ENCODE peak calls at places on chromosomes 5 and 9, in six cellular contexts. R is transverse colon, H is tibial nerve, Y is sigmoid colon, E is gastrocnemius medialis, D is breast epithelium. Q is an unnamed sample.

GRCh38 chr5:150411245-150411979 is 1.3 kb downstream of the CD74 start:
- DNase-seq in R (peak), H (peak), Y (no peak), E (no peak), D (no peak), Q (no peak)

GRCh38 chr5:32038537-32038936 is 135.6 kb downstream of the GOLPH3 start:
- DNase-seq in R (no peak), H (no peak), Y (no peak), E (no peak), D (no peak), Q (no peak)

GRCh38 chr9:111992523-111992922 is 95.9 kb downstream of the UGCG start:
- DNase-seq in R (no peak), H (no peak), Y (no peak), E (no peak), D (no peak), Q (peak)

GRCh38 chr9:100377015-100377414 is 24.3 kb upstream of the TEX10 start:
- DNase-seq in R (no peak), H (no peak), Y (no peak), E (no peak), D (no peak), Q (no peak)

GRCh38 chr9:27005491-27005890 is at the start of gene LRRC19:
- DNase-seq in R (no peak), H (no peak), Y (no peak), E (no peak), D (no peak), Q (no peak)

GRCh38 chr5:32249668-32250067 is 63.1 kb downstream of the MTMR12 start:
- DNase-seq in R (no peak), H (no peak), Y (no peak), E (no peak), D (no peak), Q (no peak)

GRCh38 chr5:17024686-17025180 is 88.6 kb upstream of the MYO10 start:
- DNase-seq in R (no peak), H (no peak), Y (no peak), E (no peak), D (no peak), Q (peak)

GRCh38 chr9:110142253-110142652 is 65.7 kb downstream of the C9orf152 start:
- DNase-seq in R (no peak), H (no peak), Y (no peak), E (no peak), D (no peak), Q (no peak)

GRCh38 chr5:150181035-150181434 is 8.8 kb upstream of the SLC6A7 start:
- DNase-seq in R (peak), H (no peak), Y (no peak), E (no peak), D (no peak), Q (no peak)

GRCh38 chr9:6897831-6898230 is 140.1 kb downstream of the KDM4C start:
- DNase-seq in R (peak), H (no peak), Y (no peak), E (no peak), D (no peak), Q (no peak)

GRCh38 chr5:172890659-172891058 is 56.6 kb downstream of the ERGIC1 start:
- DNase-seq in R (no peak), H (no peak), Y (no peak), E (no peak), D (no peak), Q (no peak)

GRCh38 chr9:70419546-70420266 is 5.2 kb upstream of the KLF9 start:
- DNase-seq in R (peak), H (peak), Y (peak), E (peak), D (peak), Q (peak)

GRCh38 chr9:74036549-74037231 is 460.4 kb upstream of the RORB start:
- DNase-seq in R (no peak), H (no peak), Y (no peak), E (no peak), D (no peak), Q (no peak)

GRCh38 chr9:31519011-31519410 is 865.4 kb upstream of the ACO1 start:
- DNase-seq in R (no peak), H (no peak), Y (no peak), E (no peak), D (no peak), Q (no peak)

GRCh38 chr5:126449751-126450271 is 26.6 kb downstream of the GRAMD2B start:
- DNase-seq in R (no peak), H (no peak), Y (no peak), E (no peak), D (no peak), Q (peak)

GRCh38 chr5:43638556-43638955 is 35.6 kb downstream of the NNT start:
- DNase-seq in R (no peak), H (no peak), Y (no peak), E (no peak), D (no peak), Q (no peak)

GRCh38 chr9:16131269-16131668 is 578.4 kb downstream of the CCDC171 start:
- DNase-seq in R (no peak), H (no peak), Y (no peak), E (no peak), D (no peak), Q (peak)

GRCh38 chr9:96871176-96871575 is 16.9 kb upstream of the ZNF782 start:
- DNase-seq in R (no peak), H (no peak), Y (no peak), E (no peak), D (no peak), Q (no peak)

GRCh38 chr5:32217886-32218396 is 43.8 kb upstream of the GOLPH3 start:
- DNase-seq in R (peak), H (no peak), Y (peak), E (peak), D (no peak), Q (peak)

GRCh38 chr9:69412741-69413150 is 87.7 kb downstream of the ENTREP1 start:
- DNase-seq in R (peak), H (no peak), Y (peak), E (peak), D (no peak), Q (peak)

GRCh38 chr9:12908910-12909309 is 134.1 kb downstream of the LURAP1L start:
- DNase-seq in R (no peak), H (no peak), Y (no peak), E (no peak), D (no peak), Q (peak)

GRCh38 chr5:2223303-2223702 is 340.6 kb upstream of the IRX4 start:
- DNase-seq in R (no peak), H (no peak), Y (no peak), E (no peak), D (no peak), Q (no peak)

GRCh38 chr9:133557581-133557980 is 23.1 kb downstream of the ADAMTSL2 start:
- DNase-seq in R (no peak), H (no peak), Y (no peak), E (no peak), D (no peak), Q (no peak)

GRCh38 chr5:14153071-14153864 is 10.1 kb downstream of the TRIO start:
- DNase-seq in R (no peak), H (no peak), Y (no peak), E (no peak), D (no peak), Q (no peak)

GRCh38 chr5:14155730-14156129 is 12.6 kb downstream of the TRIO start:
- DNase-seq in R (no peak), H (no peak), Y (no peak), E (no peak), D (no peak), Q (no peak)

GRCh38 chr5:14155075-14155474 is 11.9 kb downstream of the TRIO start:
- DNase-seq in R (no peak), H (no peak), Y (no peak), E (no peak), D (no peak), Q (no peak)

GRCh38 chr5:14156611-14157493 is 13.7 kb downstream of the TRIO start:
- DNase-seq in R (no peak), H (no peak), Y (no peak), E (no peak), D (no peak), Q (peak)

GRCh38 chr5:14153932-14154646 is 10.9 kb downstream of the TRIO start:
- DNase-seq in R (peak), H (no peak), Y (peak), E (peak), D (peak), Q (peak)
- H3K27ac ChIP-seq in R (peak), H (peak), Y (peak), E (peak), D (peak), Q (peak)

GRCh38 chr9:136231478-136232297 is 13.9 kb downstream of the QSOX2 start:
- DNase-seq in R (no peak), H (no peak), Y (no peak), E (no peak), D (no peak), Q (no peak)

GRCh38 chr9:136230773-136231172 is 14.8 kb downstream of the QSOX2 start:
- DNase-seq in R (no peak), H (no peak), Y (no peak), E (no peak), D (no peak), Q (no peak)

GRCh38 chr9:136230365-136230764 is 15.2 kb downstream of the QSOX2 start:
- DNase-seq in R (no peak), H (no peak), Y (no peak), E (no peak), D (no peak), Q (no peak)

GRCh38 chr9:136228107-136228875 is 17.3 kb downstream of the QSOX2 start:
- DNase-seq in R (no peak), H (no peak), Y (no peak), E (no peak), D (no peak), Q (peak)

DNA sequence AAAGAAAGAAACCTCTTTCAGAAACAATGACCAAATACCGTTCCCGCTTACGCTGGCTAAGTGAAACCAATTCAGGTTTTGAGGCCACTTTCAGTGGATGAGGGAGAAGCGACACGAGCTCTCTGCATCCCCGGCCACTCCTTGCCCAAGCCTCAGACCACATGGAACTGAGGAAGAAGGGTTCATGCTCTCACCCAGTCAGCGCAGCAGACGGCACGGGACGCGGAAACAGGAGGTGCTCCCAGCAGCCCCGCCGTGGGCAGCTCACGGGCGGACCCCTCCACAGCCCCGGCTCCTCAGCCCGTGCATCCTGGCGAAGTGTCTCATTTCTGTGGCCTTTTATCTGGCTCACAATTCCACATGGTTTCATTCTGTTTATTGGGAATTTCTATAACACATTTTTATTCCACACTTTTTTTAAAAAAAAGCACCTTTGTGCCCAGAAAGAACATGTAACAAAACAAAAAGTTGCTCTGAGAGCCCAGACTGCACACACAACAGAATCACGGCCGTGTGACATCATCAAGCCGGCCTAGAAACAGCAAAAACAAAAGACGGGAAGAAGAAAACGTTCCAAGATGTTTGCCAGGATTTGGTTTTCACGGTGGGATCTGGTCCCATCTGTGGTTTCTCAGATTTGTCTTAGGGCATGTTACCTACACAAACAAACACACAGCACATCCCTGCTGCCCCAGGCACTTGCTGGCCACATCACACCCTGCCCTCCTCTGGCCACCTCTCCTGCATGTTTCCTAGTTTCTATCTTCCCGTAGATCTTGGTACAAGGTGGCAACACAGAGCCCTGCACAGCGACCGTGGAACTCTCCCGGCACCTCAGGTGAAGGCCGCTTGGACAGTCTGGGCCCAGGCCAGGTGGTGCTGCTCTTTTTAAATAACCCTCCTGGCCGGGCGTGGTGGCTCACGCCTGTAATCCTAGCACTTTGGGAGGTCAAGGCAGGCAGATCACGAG is 16.2 kb downstream of the QSOX2 start:
- DNase-seq in R (no peak), H (no peak), Y (no peak), E (no peak), D (no peak), Q (peak)
- H3K27ac ChIP-seq in R (no peak), H (no peak), Y (no peak), E (no peak), D (no peak), Q (peak)

GRCh38 chr9:84759300-84759750 is 89.8 kb downstream of the NTRK2 start:
- DNase-seq in R (no peak), H (no peak), Y (no peak), E (no peak), D (no peak), Q (peak)
- H3K27ac ChIP-seq in R (no peak), H (no peak), Y (no peak), E (no peak), D (peak), Q (no peak)

DNA sequence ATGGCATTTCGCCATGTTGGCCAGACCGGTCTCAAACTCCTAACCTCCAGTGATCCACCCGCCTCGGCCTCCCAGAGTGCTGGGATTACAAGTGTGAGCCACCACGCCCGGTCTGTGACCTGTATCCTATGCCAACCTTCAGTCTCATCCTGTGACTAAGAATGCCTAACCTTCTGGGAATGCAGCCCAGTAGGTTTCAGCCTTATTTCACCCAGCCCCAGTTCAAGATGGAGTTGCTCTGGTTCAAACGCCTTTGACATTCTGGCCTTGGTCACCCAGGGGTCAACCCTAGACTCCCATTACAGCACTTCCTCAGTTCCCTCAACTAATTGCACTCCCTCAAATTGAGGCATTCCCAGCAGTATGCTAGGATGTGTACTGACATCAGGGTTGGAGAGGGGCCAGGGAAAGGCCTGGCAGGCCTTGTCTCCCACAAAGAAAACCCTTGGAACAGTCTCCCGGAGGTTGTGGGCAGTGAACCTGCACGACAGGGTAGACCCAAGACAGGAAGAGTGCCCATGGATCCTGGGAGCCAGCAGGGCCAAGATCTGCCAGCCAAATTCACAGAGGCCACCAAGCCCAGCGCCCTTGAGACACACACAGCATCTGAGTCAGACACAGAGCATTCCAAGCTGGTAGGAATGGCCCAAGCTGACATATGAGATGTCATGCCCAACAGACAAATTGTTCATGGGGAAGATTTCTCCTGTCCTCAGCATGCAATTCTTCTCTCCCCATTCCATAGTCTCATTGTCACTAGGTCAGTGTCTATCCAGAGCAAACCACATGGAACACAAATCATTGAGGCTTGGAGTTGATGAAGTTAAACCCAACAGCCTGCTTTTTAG is 24.9 kb upstream of the SMU1 start:
- DNase-seq in R (no peak), H (no peak), Y (no peak), E (peak), D (no peak), Q (peak)
- H3K27ac ChIP-seq in R (no peak), H (no peak), Y (no peak), E (peak), D (peak), Q (peak)

GRCh38 chr5:170429014-170429413 is 39.8 kb upstream of the KCNMB1 start:
- DNase-seq in R (no peak), H (no peak), Y (no peak), E (no peak), D (no peak), Q (peak)

GRCh38 chr5:170427672-170428236 is 38.6 kb upstream of the KCNMB1 start:
- DNase-seq in R (no peak), H (no peak), Y (no peak), E (no peak), D (no peak), Q (no peak)

GRCh38 chr5:170424629-170425028 is 35.5 kb upstream of the KCNMB1 start:
- DNase-seq in R (no peak), H (no peak), Y (no peak), E (no peak), D (no peak), Q (no peak)

GRCh38 chr5:170426149-170426767 is 37.1 kb upstream of the KCNMB1 start:
- DNase-seq in R (no peak), H (no peak), Y (no peak), E (no peak), D (no peak), Q (no peak)

DNA sequence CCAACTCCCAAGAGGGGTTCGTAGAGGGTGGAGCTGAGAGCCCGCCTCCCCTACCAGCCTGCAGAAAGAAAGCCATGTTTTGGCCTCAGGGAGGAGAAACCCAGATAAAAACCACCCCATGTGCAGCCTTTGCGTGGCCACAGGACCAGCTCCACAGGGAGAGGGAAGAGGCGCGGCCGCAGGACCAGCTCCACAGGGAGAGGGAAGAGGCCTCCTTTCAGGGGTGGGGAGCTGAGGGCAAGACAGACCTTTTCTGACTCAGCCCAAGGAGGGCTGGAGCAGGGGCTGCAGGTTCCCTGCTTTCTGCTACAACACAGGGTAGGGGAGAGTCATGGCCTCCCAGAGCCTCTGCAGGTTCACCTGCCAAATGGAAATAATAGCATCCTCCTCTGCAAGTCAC is 37.6 kb upstream of the KCNMB1 start:
- DNase-seq in R (no peak), H (no peak), Y (no peak), E (no peak), D (no peak), Q (no peak)
- H3K27ac ChIP-seq in R (no peak), H (no peak), Y (no peak), E (no peak), D (no peak), Q (no peak)

GRCh38 chr5:114317751-114318150 is 44.1 kb upstream of the KCNN2 start:
- DNase-seq in R (no peak), H (no peak), Y (no peak), E (no peak), D (no peak), Q (no peak)
- H3K27ac ChIP-seq in R (no peak), H (no peak), Y (no peak), E (no peak), D (no peak), Q (no peak)

GRCh38 chr9:131264231-131264630 is 12.1 kb downstream of the FAM78A start:
- DNase-seq in R (no peak), H (no peak), Y (no peak), E (no peak), D (no peak), Q (no peak)

GRCh38 chr9:131259916-131260597 is 16.3 kb downstream of the FAM78A start:
- DNase-seq in R (no peak), H (no peak), Y (no peak), E (no peak), D (no peak), Q (no peak)

GRCh38 chr9:131263701-131264100 is 12.6 kb downstream of the FAM78A start:
- DNase-seq in R (no peak), H (no peak), Y (no peak), E (no peak), D (no peak), Q (no peak)

GRCh38 chr9:131260751-131261452 is 15.4 kb downstream of the FAM78A start:
- DNase-seq in R (no peak), H (no peak), Y (no peak), E (no peak), D (no peak), Q (no peak)

DNA sequence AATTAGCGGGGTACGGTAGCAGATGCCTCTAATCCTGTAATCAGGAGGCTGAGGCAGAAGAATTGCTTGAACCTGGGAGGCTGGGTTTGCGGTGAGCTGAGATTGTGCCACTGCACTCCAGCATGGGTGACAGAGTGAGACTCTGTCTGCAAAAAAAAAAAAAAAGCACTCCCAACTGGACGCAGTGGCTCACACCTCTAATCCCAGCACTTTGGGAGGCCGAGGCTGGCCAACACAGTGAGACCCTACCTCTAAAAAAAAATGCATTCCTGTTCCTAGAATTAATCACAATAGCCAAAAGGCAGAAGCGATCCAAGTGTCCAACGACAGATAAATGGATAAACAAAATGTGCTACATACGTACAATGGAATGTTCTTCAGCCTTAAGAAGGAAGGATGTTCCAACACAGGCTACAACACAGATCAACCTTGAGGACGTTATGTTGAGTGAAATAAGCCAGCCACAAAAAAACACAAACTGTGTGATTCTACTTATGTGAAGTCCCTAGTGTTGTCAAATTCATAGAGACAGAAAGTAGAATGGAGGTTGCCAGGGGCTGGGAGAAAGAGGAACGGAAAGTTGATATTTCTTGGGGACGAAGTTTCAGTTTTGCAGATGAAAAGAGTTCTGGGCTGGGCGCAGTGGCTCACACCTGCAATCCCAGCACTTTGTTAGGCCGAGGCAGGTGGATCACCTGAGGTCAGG is 13.8 kb downstream of the FAM78A start:
- DNase-seq in R (peak), H (no peak), Y (no peak), E (no peak), D (no peak), Q (no peak)
- H3K27ac ChIP-seq in R (no peak), H (no peak), Y (no peak), E (no peak), D (no peak), Q (no peak)

Q was measured in PC-3.